ENCODE peak calls at places on chromosomes 7 and 10, in ten cellular contexts. G is prostate gland; M is BE2C; H is stimulated activated CD4-positive, alpha-beta T cell treated with anti-CD3 and anti-CD28 coated beads, Interleukin-1b, Interleukin-23, amount 100 ng/mL, for 1 hour; I is activated CD8-positive, alpha-beta memory T cell treated with anti-CD3 and anti-CD28 coated beads for 24 hours; C is GM23338; Y is body of pancreas; X is ecto neural progenitor cell; V is T-cell; O is SJSA1. N is an unnamed sample.

GRCh38 chr10:76779163-76779820 is 858.3 kb downstream of the KCNMA1 start:
- DNase-seq in G (no peak), M (no peak), H (no peak), I (no peak), C (peak; percentile 77), Y (no peak), X (no peak), V (no peak), O (peak; percentile 75), N (peak; percentile 28)

GRCh38 chr7:99984593-99984992 is 8.8 kb upstream of the AZGP1 start:
- DNase-seq in G (peak; percentile 54), M (no peak), H (no peak), I (no peak), C (no peak), Y (no peak), X (no peak), V (no peak), O (no peak), N (no peak)

GRCh38 chr10:124364674-124365073 is 54.0 kb downstream of the OAT start:
- DNase-seq in G (peak; percentile 72), M (no peak), H (no peak), I (no peak), C (no peak), Y (no peak), X (no peak), V (no peak), O (no peak), N (no peak)

GRCh38 chr7:139774376-139774775 is 3.4 kb downstream of the HIPK2 start:
- DNase-seq in G (no peak), M (no peak), H (no peak), I (no peak), C (no peak), Y (no peak), X (no peak), V (no peak), O (peak; percentile 77), N (no peak)

GRCh38 chr7:137454169-137455166 is 110.9 kb upstream of the PTN start:
- DNase-seq in G (no peak), M (no peak), H (no peak), I (no peak), C (peak; percentile 66), Y (no peak), X (no peak), V (no peak), O (peak; percentile 53), N (no peak)

GRCh38 chr10:129450391-129450790 is 16.6 kb upstream of the MGMT start:
- DNase-seq in G (no peak), M (no peak), H (no peak), I (no peak), C (no peak), Y (no peak), X (no peak), V (no peak), O (no peak), N (no peak)

GRCh38 chr10:73796766-73797165 is 11.4 kb downstream of the ZSWIM8 start:
- DNase-seq in G (no peak), M (no peak), H (no peak), I (no peak), C (no peak), Y (no peak), X (no peak), V (no peak), O (no peak), N (no peak)

GRCh38 chr7:45082831-45083331 is 5.9 kb downstream of the NACAD start:
- DNase-seq in G (no peak), M (no peak), H (no peak), I (no peak), C (no peak), Y (no peak), X (no peak), V (no peak), O (no peak), N (no peak)

GRCh38 chr7:138086585-138087270 is 10.5 kb downstream of the AKR1D1 start:
- DNase-seq in G (no peak), M (no peak), H (no peak), I (no peak), C (no peak), Y (no peak), X (no peak), V (no peak), O (no peak), N (no peak)

GRCh38 chr10:5469353-5470061 is 29.9 kb downstream of the CALML5 start:
- DNase-seq in G (no peak), M (no peak), H (no peak), I (no peak), C (no peak), Y (no peak), X (no peak), V (no peak), O (no peak), N (no peak)

GRCh38 chr10:22329150-22329549 is 8.3 kb downstream of the BMI1 start:
- DNase-seq in G (no peak), M (no peak), H (no peak), I (no peak), C (peak; percentile 51), Y (no peak), X (no peak), V (no peak), O (no peak), N (no peak)

GRCh38 chr7:95318501-95318900 is 5.8 kb downstream of the PON1 start:
- DNase-seq in G (no peak), M (no peak), H (no peak), I (no peak), C (no peak), Y (no peak), X (no peak), V (no peak), O (no peak), N (no peak)

GRCh38 chr7:49706106-49706505 is 67.3 kb upstream of the VWC2 start:
- DNase-seq in G (no peak), M (no peak), H (no peak), I (no peak), C (no peak), Y (no peak), X (no peak), V (no peak), O (no peak), N (no peak)

GRCh38 chr7:143388491-143389101 is 7.5 kb downstream of the ZYX start:
- DNase-seq in G (no peak), M (no peak), H (no peak), I (no peak), C (peak; percentile 50), Y (no peak), X (no peak), V (no peak), O (no peak), N (peak; percentile 65)

GRCh38 chr7:156533420-156533819 is 107.2 kb upstream of the RNF32 start:
- DNase-seq in G (no peak), M (no peak), H (no peak), I (no peak), C (no peak), Y (no peak), X (no peak), V (no peak), O (no peak), N (no peak)

GRCh38 chr7:125876436-125876835 is 946.8 kb upstream of the POT1 start:
- DNase-seq in G (no peak), M (no peak), H (no peak), I (no peak), C (no peak), Y (no peak), X (no peak), V (no peak), O (no peak), N (no peak)

GRCh38 chr7:79301419-79301818 is 152.0 kb downstream of the MAGI2 start:
- DNase-seq in G (no peak), M (no peak), H (no peak), I (no peak), C (no peak), Y (no peak), X (no peak), V (no peak), O (no peak), N (no peak)

GRCh38 chr7:139092090-139092796 is 17.3 kb downstream of the ZC3HAV1 start:
- DNase-seq in G (no peak), M (no peak), H (no peak), I (peak; percentile 58), C (no peak), Y (no peak), X (no peak), V (no peak), O (no peak), N (no peak)

GRCh38 chr10:50508315-50509051 is 115.3 kb downstream of the SGMS1 start:
- DNase-seq in G (no peak), M (no peak), H (no peak), I (no peak), C (no peak), Y (no peak), X (no peak), V (no peak), O (no peak), N (no peak)

GRCh38 chr7:39460486-39460885 is 105.7 kb upstream of the YAE1 start:
- DNase-seq in G (no peak), M (no peak), H (no peak), I (no peak), C (no peak), Y (no peak), X (no peak), V (no peak), O (no peak), N (no peak)

GRCh38 chr7:26397326-26397725 is 105.7 kb downstream of the SNX10 start:
- DNase-seq in G (no peak), M (no peak), H (no peak), I (no peak), C (no peak), Y (no peak), X (peak; percentile 63), V (no peak), O (no peak), N (no peak)

GRCh38 chr7:23357190-23358093 is 58.3 kb downstream of the MALSU1 start:
- DNase-seq in G (no peak), M (no peak), H (no peak), I (no peak), C (peak; percentile 39), Y (no peak), X (no peak), V (no peak), O (peak; percentile 90), N (no peak)

GRCh38 chr10:86601956-86602592 is 52.3 kb upstream of the OPN4 start:
- DNase-seq in G (no peak), M (no peak), H (no peak), I (no peak), C (no peak), Y (no peak), X (no peak), V (no peak), O (no peak), N (no peak)

GRCh38 chr7:107180378-107180777 is 11.6 kb downstream of the HBP1 start:
- DNase-seq in G (no peak), M (peak; percentile 25), H (peak; percentile 13), I (peak; percentile 84), C (no peak), Y (peak; percentile 34), X (no peak), V (peak; percentile 31), O (no peak), N (no peak)

GRCh38 chr10:62016477-62017140 is 115.1 kb downstream of the ARID5B start:
- DNase-seq in G (no peak), M (no peak), H (no peak), I (no peak), C (no peak), Y (no peak), X (no peak), V (no peak), O (peak; percentile 41), N (no peak)

GRCh38 chr10:96642973-96643372 is 56.2 kb upstream of the TM9SF3 start:
- DNase-seq in G (peak; percentile 35), M (peak; percentile 58), H (no peak), I (peak; percentile 78), C (peak; percentile 85), Y (peak; percentile 91), X (peak; percentile 68), V (peak; percentile 47), O (peak; percentile 35), N (peak; percentile 67)

GRCh38 chr10:131802991-131803390 is 97.8 kb upstream of the PPP2R2D start:
- DNase-seq in G (no peak), M (no peak), H (no peak), I (no peak), C (no peak), Y (no peak), X (peak; percentile 52), V (no peak), O (no peak), N (no peak)

GRCh38 chr10:132102071-132102716 is 36.4 kb downstream of the JAKMIP3 start:
- DNase-seq in G (no peak), M (no peak), H (no peak), I (peak; percentile 46), C (no peak), Y (no peak), X (peak; percentile 31), V (no peak), O (no peak), N (peak; percentile 24)

N was measured in H9.